ENCODE peak calls at places on chromosomes 16 and 17, in seven cellular contexts. O is A549, P is prostate gland, K is uterus, E is GM12892, V is gastrocnemius medialis, N is body of pancreas. U is an unnamed sample.

GRCh38 chr17:82703935-82704865 is 5.7 kb upstream of the RAB40B start:
- DNase-seq in O (no peak), P (no peak), K (no peak), E (no peak), V (no peak), N (no peak), U (no peak)

GRCh38 chr17:82274134-82275020 is 877 bp upstream of the CSNK1D start:
- DNase-seq in O (no peak), P (no peak), K (no peak), E (no peak), V (no peak), N (no peak), U (no peak)

GRCh38 chr17:19311421-19312215 is 50.9 kb downstream of the B9D1 start:
- DNase-seq in O (no peak), P (no peak), K (no peak), E (no peak), V (no peak), N (no peak), U (no peak)

GRCh38 chr16:27154573-27155521 is 48.5 kb upstream of the KDM8 start:
- DNase-seq in O (peak; percentile 60), P (peak; percentile 25), K (peak; percentile 32), E (peak; percentile 54), V (peak; percentile 20), N (peak; percentile 44), U (peak; percentile 36)

GRCh38 chr17:68195667-68196393 is 52.0 kb upstream of the AMZ2 start:
- DNase-seq in O (no peak), P (no peak), K (no peak), E (no peak), V (no peak), N (no peak), U (no peak)

GRCh38 chr16:83797013-83797412 is 10.8 kb upstream of the HSBP1 start:
- DNase-seq in O (no peak), P (no peak), K (no peak), E (no peak), V (no peak), N (no peak), U (no peak)

GRCh38 chr17:7083592-7083991 is 3.5 kb upstream of the CLEC10A start:
- DNase-seq in O (no peak), P (no peak), K (no peak), E (no peak), V (no peak), N (no peak), U (no peak)

GRCh38 chr17:64920419-64921172 is 1.3 kb upstream of the LRRC37A3 start:
- DNase-seq in O (peak; percentile 41), P (no peak), K (no peak), E (no peak), V (no peak), N (no peak), U (no peak)

GRCh38 chr17:74528491-74529199 is 2.6 kb downstream of the CD300LB start:
- DNase-seq in O (no peak), P (no peak), K (no peak), E (no peak), V (peak; percentile 31), N (peak; percentile 81), U (no peak)

GRCh38 chr16:29025735-29026134 is 40.9 kb downstream of the LAT start:
- DNase-seq in O (no peak), P (no peak), K (no peak), E (no peak), V (no peak), N (no peak), U (no peak)

GRCh38 chr16:10981697-10982216 is 37.4 kb downstream of the CLEC16A start:
- DNase-seq in O (peak; percentile 21), P (no peak), K (no peak), E (no peak), V (no peak), N (no peak), U (peak; percentile 78)

GRCh38 chr17:78337244-78338109 is 22.4 kb downstream of the SOCS3 start:
- DNase-seq in O (peak; percentile 96), P (no peak), K (no peak), E (peak; percentile 66), V (no peak), N (peak; percentile 66), U (no peak)

GRCh38 chr16:54283735-54284318 is 2.8 kb downstream of the IRX3 start:
- DNase-seq in O (no peak), P (no peak), K (no peak), E (no peak), V (no peak), N (no peak), U (no peak)

GRCh38 chr16:558298-559020 is 1.7 kb upstream of the PRR35 start:
- DNase-seq in O (no peak), P (no peak), K (no peak), E (no peak), V (no peak), N (no peak), U (no peak)

GRCh38 chr16:3266873-3267537 is 10.6 kb upstream of the MEFV start:
- DNase-seq in O (peak; percentile 43), P (no peak), K (no peak), E (no peak), V (no peak), N (peak; percentile 21), U (peak; percentile 62)

GRCh38 chr17:6005939-6006338 is 64.2 kb upstream of the WSCD1 start:
- DNase-seq in O (no peak), P (no peak), K (no peak), E (no peak), V (no peak), N (no peak), U (no peak)

GRCh38 chr16:52545157-52545543 is 1.8 kb downstream of the TOX3 start:
- DNase-seq in O (no peak), P (no peak), K (no peak), E (no peak), V (no peak), N (no peak), U (no peak)

GRCh38 chr16:84832488-84833141 is 12.8 kb downstream of the CRISPLD2 start:
- DNase-seq in O (no peak), P (peak; percentile 38), K (peak; percentile 99), E (no peak), V (peak; percentile 98), N (peak; percentile 72), U (no peak)
- TF ChIP-seq POLR2A in O (no peak), P (no peak), K (peak; percentile 73), E (no peak), V (peak; percentile 43), N (no peak), U (no peak)

GRCh38 chr17:2393184-2393953 is 7.5 kb downstream of the MNT start:
- DNase-seq in O (peak; percentile 81), P (peak; percentile 87), K (peak; percentile 89), E (peak; percentile 91), V (peak; percentile 87), N (peak; percentile 92), U (peak; percentile 93)

GRCh38 chr17:2393954-2394749 is 6.7 kb downstream of the MNT start:
- DNase-seq in O (no peak), P (no peak), K (no peak), E (no peak), V (no peak), N (no peak), U (peak; percentile 53)

GRCh38 chr17:2391597-2392251 is 9.1 kb downstream of the MNT start:
- DNase-seq in O (no peak), P (no peak), K (no peak), E (no peak), V (no peak), N (no peak), U (no peak)

GRCh38 chr17:2390199-2390880 is 10.5 kb downstream of the MNT start:
- DNase-seq in O (no peak), P (no peak), K (no peak), E (no peak), V (no peak), N (no peak), U (no peak)

GRCh38 chr17:2392252-2393183 is 8.3 kb downstream of the MNT start:
- DNase-seq in O (peak; percentile 93), P (peak; percentile 94), K (peak; percentile 94), E (peak; percentile 92), V (peak; percentile 95), N (peak; percentile 96), U (peak; percentile 98)
- TF ChIP-seq POLR2A in O (peak; percentile 38), P (peak; percentile 85), K (peak; percentile 85), E (peak; percentile 75), V (peak; percentile 84), N (peak; percentile 61), U (peak; percentile 52)

GRCh38 chr17:30343741-30344140 is 9.9 kb upstream of the TMIGD1 start:
- DNase-seq in O (no peak), P (no peak), K (no peak), E (no peak), V (no peak), N (no peak), U (no peak)

GRCh38 chr17:30344283-30345088 is 10.6 kb upstream of the TMIGD1 start:
- DNase-seq in O (no peak), P (peak; percentile 82), K (peak; percentile 38), E (no peak), V (peak; percentile 14), N (peak; percentile 91), U (no peak)

GRCh38 chr17:30346211-30346831 is 12.5 kb upstream of the TMIGD1 start:
- DNase-seq in O (no peak), P (no peak), K (no peak), E (no peak), V (no peak), N (no peak), U (no peak)

GRCh38 chr17:30345089-30345433 is 11.2 kb upstream of the TMIGD1 start:
- DNase-seq in O (no peak), P (no peak), K (no peak), E (no peak), V (no peak), N (no peak), U (no peak)

DNA sequence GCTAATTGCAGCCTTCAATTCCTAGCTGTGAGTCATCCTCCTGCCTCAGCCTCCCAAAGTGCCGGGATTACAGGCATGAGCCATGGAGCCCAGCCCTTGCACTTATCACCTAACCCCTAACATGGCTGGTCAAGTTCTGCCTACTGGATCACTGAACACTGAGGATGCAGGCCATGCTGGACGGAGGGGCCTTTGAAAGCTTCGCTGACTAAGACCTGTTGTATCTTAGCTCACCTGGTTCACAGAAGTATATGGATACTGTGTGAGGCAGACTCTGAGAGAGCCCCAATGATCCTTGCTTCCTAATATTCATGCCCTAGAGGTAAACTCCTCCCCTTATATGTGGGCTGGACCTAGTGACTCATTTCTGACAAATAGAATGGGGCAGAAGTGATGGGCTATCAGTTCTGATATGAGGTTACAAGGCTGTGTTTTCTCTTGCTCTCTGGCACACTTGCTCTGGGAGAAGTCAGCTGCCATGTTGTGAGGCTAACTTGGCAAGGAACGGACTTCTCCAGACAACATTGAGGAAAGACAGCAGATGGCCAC is 11.7 kb upstream of the TMIGD1 start:
- DNase-seq in O (no peak), P (no peak), K (no peak), E (no peak), V (no peak), N (peak; percentile 37), U (peak; percentile 13)
- TF ChIP-seq POLR2A in O (no peak), P (no peak), K (no peak), E (no peak), V (no peak), N (peak; percentile 15), U (no peak)

GRCh38 chr17:14670861-14671260 is 370.0 kb downstream of the HS3ST3B1 start:
- DNase-seq in O (no peak), P (no peak), K (no peak), E (no peak), V (no peak), N (no peak), U (no peak)

DNA sequence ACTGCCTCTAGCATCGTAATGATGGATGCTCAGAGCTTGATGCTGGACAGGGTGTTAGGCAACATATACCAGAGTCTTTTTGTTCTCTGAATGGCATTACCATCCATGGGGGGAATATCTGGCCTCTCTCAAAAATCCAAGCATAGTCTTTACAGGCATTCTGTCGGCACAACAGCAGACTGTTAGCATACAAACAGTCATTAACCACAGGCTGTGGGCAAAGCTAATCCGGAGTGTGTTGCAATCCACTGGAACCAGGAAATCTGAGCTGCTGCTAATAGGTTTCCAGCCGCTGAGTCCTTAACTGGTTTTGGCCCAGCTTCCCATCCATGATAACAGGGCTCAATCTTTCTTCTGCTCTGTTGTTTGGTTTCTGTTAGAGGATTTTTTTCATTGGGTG is 371.9 kb downstream of the HS3ST3B1 start:
- DNase-seq in O (no peak), P (no peak), K (no peak), E (no peak), V (peak; percentile 17), N (peak; percentile 52), U (no peak)
- TF ChIP-seq POLR2A in O (no peak), P (no peak), K (no peak), E (no peak), V (no peak), N (no peak), U (no peak)